ENCODE peak calls at places on chromosomes 2 and 18, in four cellular contexts. One of them, this sample, is unnamed.

GRCh38 chr2:215793747-215794595 is 219.4 kb downstream of the MREG start:
- DNase-seq in activated T-cell treated with anti-CD3 and anti-CD28 coated beads for 4 hours: no peak
- DNase-seq in fibroblast of mammary gland: peak; percentile 99
- DNase-seq in iris pigment epithelial cell: peak; percentile 98
- DNase-seq in this sample: peak; percentile 81

GRCh38 chr2:39377226-39377939 is 59.7 kb downstream of the MAP4K3 start:
- DNase-seq in iris pigment epithelial cell: no peak
- DNase-seq in activated T-cell treated with anti-CD3 and anti-CD28 coated beads for 4 hours: no peak
- DNase-seq in fibroblast of mammary gland: no peak
- DNase-seq in this sample: no peak

GRCh38 chr2:2328847-2329246 is 2.2 kb downstream of the MYT1L start:
- DNase-seq in iris pigment epithelial cell: peak; percentile 9
- DNase-seq in fibroblast of mammary gland: no peak
- DNase-seq in activated T-cell treated with anti-CD3 and anti-CD28 coated beads for 4 hours: no peak
- DNase-seq in this sample: no peak

GRCh38 chr2:176152350-176153181 is 1.2 kb downstream of the HOXD4 start:
- DNase-seq in activated T-cell treated with anti-CD3 and anti-CD28 coated beads for 4 hours: no peak
- DNase-seq in iris pigment epithelial cell: no peak
- DNase-seq in fibroblast of mammary gland: no peak
- DNase-seq in this sample: no peak

GRCh38 chr2:158914066-158914465 is 54.4 kb upstream of the TANC1 start:
- DNase-seq in fibroblast of mammary gland: no peak
- DNase-seq in iris pigment epithelial cell: no peak
- DNase-seq in activated T-cell treated with anti-CD3 and anti-CD28 coated beads for 4 hours: no peak
- DNase-seq in this sample: no peak

GRCh38 chr18:457533-457932 is 43.0 kb downstream of the COLEC12 start:
- DNase-seq in fibroblast of mammary gland: peak; percentile 56
- DNase-seq in iris pigment epithelial cell: peak; percentile 53
- DNase-seq in activated T-cell treated with anti-CD3 and anti-CD28 coated beads for 4 hours: no peak
- DNase-seq in this sample: peak; percentile 88

GRCh38 chr2:169119117-169119770 is 49.9 kb downstream of the DHRS9 start:
- DNase-seq in fibroblast of mammary gland: no peak
- DNase-seq in activated T-cell treated with anti-CD3 and anti-CD28 coated beads for 4 hours: no peak
- DNase-seq in iris pigment epithelial cell: peak; percentile 15
- DNase-seq in this sample: no peak

GRCh38 chr2:182718459-182718858 is 2.4 kb downstream of the DNAJC10 start:
- DNase-seq in activated T-cell treated with anti-CD3 and anti-CD28 coated beads for 4 hours: no peak
- DNase-seq in fibroblast of mammary gland: no peak
- DNase-seq in iris pigment epithelial cell: no peak
- DNase-seq in this sample: no peak

GRCh38 chr2:68766378-68766845 is 31.8 kb downstream of the ARHGAP25 start:
- DNase-seq in activated T-cell treated with anti-CD3 and anti-CD28 coated beads for 4 hours: no peak
- DNase-seq in iris pigment epithelial cell: peak; percentile 98
- DNase-seq in fibroblast of mammary gland: no peak
- DNase-seq in this sample: peak; percentile 15

GRCh38 chr2:190765386-190766173 is 115.0 kb upstream of the GLS start:
- DNase-seq in fibroblast of mammary gland: peak; percentile 89
- DNase-seq in activated T-cell treated with anti-CD3 and anti-CD28 coated beads for 4 hours: no peak
- DNase-seq in iris pigment epithelial cell: peak; percentile 89
- DNase-seq in this sample: peak; percentile 23